ENCODE peak calls at places on chromosomes 5 and 9, in seven cellular contexts. W, P, Y, D, L, B and U are unnamed samples.

GRCh38 chr9:23596913-23597634 is 229.0 kb downstream of the ELAVL2 start:
- DNase-seq in W (no peak), P (no peak), Y (no peak), D (no peak), L (no peak), B (peak; percentile 39), U (no peak)

GRCh38 chr5:173612948-173613347 is 3.5 kb downstream of the BOD1 start:
- DNase-seq in W (peak; percentile 57), P (no peak), Y (no peak), D (peak; percentile 20), L (no peak), B (no peak), U (no peak)

GRCh38 chr9:87069690-87070089 is 122.4 kb upstream of the GAS1 start:
- DNase-seq in W (peak; percentile 66), P (no peak), Y (no peak), D (no peak), L (no peak), B (no peak), U (no peak)

GRCh38 chr5:173055722-173055982 is 500 bp upstream of the CREBRF start:
- DNase-seq in W (no peak), P (no peak), Y (no peak), D (no peak), L (no peak), B (peak; percentile 22), U (no peak)

GRCh38 chr9:137240321-137240840 is 706 bp upstream of the TUBB4B start:
- DNase-seq in W (peak; percentile 84), P (peak; percentile 65), Y (peak; percentile 92), D (peak; percentile 70), L (peak; percentile 84), B (peak; percentile 84), U (peak; percentile 66)

GRCh38 chr5:82613886-82614285 is 335.7 kb upstream of the RPS23 start:
- DNase-seq in W (no peak), P (no peak), Y (no peak), D (peak; percentile 48), L (no peak), B (no peak), U (no peak)

GRCh38 chr5:891117-891836 is 1.3 kb downstream of the BRD9 start:
- DNase-seq in W (peak; percentile 4), P (no peak), Y (peak; percentile 46), D (peak; percentile 75), L (no peak), B (peak; percentile 92), U (no peak)

GRCh38 chr9:110555971-110556370 is 23.6 kb downstream of the SVEP1 start:
- DNase-seq in W (peak; percentile 98), P (no peak), Y (peak; percentile 89), D (peak; percentile 29), L (peak; percentile 49), B (no peak), U (no peak)

GRCh38 chr5:134070648-134070978 is 43.9 kb upstream of the TCF7 start:
- DNase-seq in W (peak; percentile 60), P (no peak), Y (no peak), D (peak; percentile 69), L (no peak), B (no peak), U (no peak)

DNA sequence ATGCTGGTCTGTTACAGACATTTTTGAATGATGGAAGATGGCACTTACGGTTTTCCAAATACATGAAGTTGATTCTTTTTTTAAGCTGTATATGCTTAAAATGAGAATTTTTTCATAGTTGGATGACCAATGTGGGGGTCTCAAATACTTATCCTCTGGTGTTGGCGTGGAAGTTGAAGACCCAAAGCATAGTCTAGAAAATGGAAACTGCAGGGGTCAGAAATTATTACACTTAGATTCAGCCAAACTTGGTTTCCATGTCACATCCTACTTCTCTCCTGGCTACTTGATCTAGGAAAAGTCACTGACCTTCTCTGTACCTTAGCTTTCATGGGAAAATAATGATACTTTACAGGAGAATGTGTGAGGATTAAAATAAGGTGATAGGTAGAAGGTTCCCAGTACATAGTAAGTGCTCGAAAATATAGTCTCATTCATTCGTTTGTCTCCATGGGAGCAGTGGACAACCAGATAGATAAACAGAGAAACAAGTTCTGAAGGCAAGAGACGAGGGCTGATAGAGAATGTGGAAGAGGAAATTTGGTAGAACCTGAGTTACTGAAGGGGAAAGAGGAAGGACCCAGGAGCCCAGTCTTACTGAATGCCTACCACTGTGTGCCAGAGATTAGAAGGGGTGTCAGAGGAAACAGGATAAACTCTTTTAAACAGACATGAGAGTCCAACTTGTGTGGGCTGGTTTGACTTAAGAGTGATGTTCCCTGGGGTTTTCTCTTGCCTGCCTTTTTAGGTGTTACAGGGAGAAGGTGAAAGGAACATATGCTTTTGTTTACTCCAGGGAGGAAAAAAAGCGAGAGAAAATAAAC is 560.3 kb upstream of the KLF4 start:
- DNase-seq in W (no peak), P (no peak), Y (no peak), D (peak; percentile 32), L (no peak), B (no peak), U (no peak)
- H3K4me1 ChIP-seq in W (no peaks in the 10 kb centered on the region), P (no peaks in the 10 kb centered on the region), Y (no peaks in the 10 kb centered on the region), D (peaks cover 55% of the 10 kb centered on the region), L (peaks cover 18% of the 10 kb centered on the region), B (peaks cover 6% of the 10 kb centered on the region), U (no peaks in the 10 kb centered on the region)

GRCh38 chr9:94950733-94951590 is 224.5 kb downstream of the AOPEP start:
- DNase-seq in W (peak; percentile 38), P (no peak), Y (no peak), D (no peak), L (no peak), B (no peak), U (no peak)

GRCh38 chr9:94949330-94949729 is 222.8 kb downstream of the AOPEP start:
- DNase-seq in W (no peak), P (no peak), Y (no peak), D (no peak), L (no peak), B (no peak), U (no peak)

GRCh38 chr9:94951591-94952115 is 225.2 kb downstream of the AOPEP start:
- DNase-seq in W (no peak), P (no peak), Y (no peak), D (no peak), L (no peak), B (no peak), U (peak; percentile 7)

GRCh38 chr9:94948567-94949235 is 222.2 kb downstream of the AOPEP start:
- DNase-seq in W (no peak), P (no peak), Y (no peak), D (peak; percentile 56), L (no peak), B (no peak), U (no peak)

DNA sequence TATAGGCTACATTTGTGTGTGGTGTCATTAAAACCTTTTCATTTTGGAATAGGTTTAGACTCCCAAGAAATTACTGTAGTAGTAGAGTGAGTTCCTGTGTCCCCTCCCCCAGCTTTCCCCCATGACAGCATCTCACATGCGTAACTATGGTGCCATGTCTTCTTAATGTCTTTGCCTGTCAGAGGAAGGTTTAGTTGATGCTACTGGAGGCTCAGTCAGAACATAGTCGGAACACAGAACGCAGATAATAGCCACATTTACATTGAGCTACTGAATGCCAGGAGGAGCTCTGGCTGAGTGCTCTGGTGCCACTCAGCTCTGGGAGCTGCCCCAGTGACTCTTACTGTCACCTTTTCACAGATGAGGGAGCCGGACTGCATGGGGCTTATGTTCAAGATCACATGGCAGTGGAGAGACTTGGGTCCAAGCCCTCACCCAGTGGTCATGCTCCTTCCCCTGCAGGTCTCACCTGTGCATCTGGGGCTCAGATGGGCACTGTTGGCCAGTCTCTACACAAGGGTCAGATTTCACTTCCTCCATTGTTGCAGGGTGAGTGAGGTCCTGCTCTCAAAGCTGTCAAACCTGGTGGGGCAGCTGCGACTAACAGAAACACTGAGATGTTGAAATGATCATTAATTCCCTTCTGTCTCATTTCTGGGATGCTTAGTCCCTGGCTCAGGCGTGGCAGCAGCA is 223.7 kb downstream of the AOPEP start:
- DNase-seq in W (no peak), P (no peak), Y (no peak), D (no peak), L (no peak), B (no peak), U (no peak)
- H3K27ac ChIP-seq in W (peak overlapping the region; percentile 74), P (no peak overlapping the region), Y (no peak overlapping the region), D (no peak overlapping the region), L (peak overlapping the region; percentile 82), B (no peak overlapping the region), U (no peak overlapping the region)

DNA sequence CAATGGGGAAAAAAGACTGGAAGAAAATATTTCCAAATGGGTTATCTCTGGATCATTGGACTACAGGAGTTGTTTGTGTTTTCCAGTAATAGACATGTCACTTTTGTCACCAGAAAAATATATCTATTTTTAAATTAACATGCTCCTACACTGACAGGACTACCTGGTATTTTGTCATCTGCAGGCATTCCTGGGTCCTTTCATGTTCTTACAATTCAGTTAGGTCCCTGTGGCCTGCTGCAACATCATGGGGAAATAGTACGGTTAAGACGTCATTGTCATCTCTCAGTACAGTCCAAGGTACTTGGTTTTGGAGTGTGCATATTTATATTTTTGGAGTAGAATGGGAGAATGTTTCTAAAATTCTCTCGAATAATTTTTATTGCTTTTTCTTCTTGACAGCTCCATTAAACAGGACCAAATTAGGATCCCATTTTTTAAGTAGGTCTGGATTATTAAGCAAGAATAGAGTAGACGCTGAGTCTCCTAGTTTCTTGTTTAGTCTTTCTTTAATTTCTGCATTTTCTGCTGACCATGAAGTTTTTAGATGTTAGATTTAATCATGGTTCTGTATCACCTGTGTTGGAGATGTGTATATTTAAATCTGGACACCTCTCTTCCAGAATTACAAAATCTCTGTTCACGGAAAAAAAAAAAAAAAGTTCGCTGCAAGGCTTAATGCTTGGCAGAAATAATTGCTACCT is 46.9 kb downstream of the SLC22A5 start:
- DNase-seq in W (no peak), P (no peak), Y (peak; percentile 60), D (no peak), L (no peak), B (no peak), U (no peak)
- H3K4me1 ChIP-seq in W (no peaks in the 10 kb centered on the region), P (peaks cover 77% of the 10 kb centered on the region), Y (no peaks in the 10 kb centered on the region), D (peaks cover 42% of the 10 kb centered on the region), L (peaks cover 100% of the 10 kb centered on the region), B (peaks cover 14% of the 10 kb centered on the region), U (peaks cover 84% of the 10 kb centered on the region)

DNA sequence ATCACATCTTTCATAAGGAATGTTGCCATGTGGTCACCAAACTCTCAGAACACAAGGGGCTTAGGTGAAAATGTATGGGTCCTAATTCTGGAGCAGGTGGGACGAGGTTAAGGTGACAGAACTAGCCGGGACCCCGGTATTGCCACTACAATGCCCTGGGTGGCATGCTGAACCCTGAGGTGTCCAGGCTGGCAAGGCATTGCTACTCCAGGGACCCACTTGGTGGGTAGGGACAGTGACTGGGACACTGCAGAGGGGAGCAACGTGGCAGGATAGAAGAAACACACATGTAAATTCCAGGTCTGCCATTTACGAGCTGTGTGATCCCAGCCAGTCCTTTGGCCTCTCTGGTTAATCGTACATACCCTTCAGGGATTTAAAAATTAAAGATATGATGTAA is 206.9 kb upstream of the MVB12B start:
- DNase-seq in W (no peak), P (no peak), Y (no peak), D (no peak), L (no peak), B (no peak), U (no peak)
- H3K27ac ChIP-seq in W (no peak overlapping the region), P (no peak overlapping the region), Y (no peak overlapping the region), D (no peak overlapping the region), L (no peak overlapping the region), B (no peak overlapping the region), U (no peak overlapping the region)

GRCh38 chr5:68257207-68257606 is 41.7 kb downstream of the PIK3R1 start:
- DNase-seq in W (no peak), P (no peak), Y (no peak), D (no peak), L (no peak), B (no peak), U (no peak)
- H3K4me1 ChIP-seq in W (peaks cover 30% of the 10 kb centered on the region), P (peaks cover 78% of the 10 kb centered on the region), Y (no peaks in the 10 kb centered on the region), D (peaks cover 31% of the 10 kb centered on the region), L (peaks cover 100% of the 10 kb centered on the region), B (peaks cover 38% of the 10 kb centered on the region), U (peaks cover 80% of the 10 kb centered on the region)

GRCh38 chr5:151659001-151659754 is 27.5 kb downstream of the SPARC start:
- DNase-seq in W (peak; percentile 89), P (peak; percentile 80), Y (peak; percentile 93), D (peak; percentile 57), L (peak; percentile 79), B (peak; percentile 81), U (peak; percentile 75)
- H3K27ac ChIP-seq in W (no peak overlapping the region), P (no peak overlapping the region), Y (no peak overlapping the region), D (no peak overlapping the region), L (peak overlapping the region; percentile 93), B (peak overlapping the region; percentile 97), U (no peak overlapping the region)